ENCODE peak calls at places on chromosomes 6 and 20, in four cellular contexts. U, A, Z and B are unnamed samples.
A peak's percentile ranks its signal among the peaks of the same experiment; 100 is the strongest.

GRCh38 chr6:142326539-142326938 is 24.7 kb downstream of the ADGRG6 start:
- DNase-seq in U (no peak), A (no peak), Z (no peak), B (no peak)

GRCh38 chr6:86856937-86857563 is 80.3 kb upstream of the HTR1E start:
- DNase-seq in A (peak; percentile 25), U (peak; percentile 45), Z (peak; percentile 41), B (peak; percentile 59)

GRCh38 chr6:106609699-106610098 is 19.6 kb downstream of the RTN4IP1 start:
- DNase-seq in Z (no peak), U (peak; percentile 27), A (peak; percentile 36), B (peak; percentile 32)

GRCh38 chr6:37192669-37193068 is 22.7 kb downstream of the PIM1 start:
- DNase-seq in Z (no peak), A (no peak), U (no peak), B (no peak)

GRCh38 chr6:111818539-111819226 is 54.6 kb downstream of the FYN start:
- DNase-seq in Z (no peak), U (peak; percentile 90), A (no peak), B (no peak)

GRCh38 chr6:14664616-14665315 is 547.2 kb downstream of the CD83 start:
- DNase-seq in A (no peak), U (no peak), Z (no peak), B (no peak)

GRCh38 chr6:6910734-6911295 is 196.9 kb upstream of the RREB1 start:
- DNase-seq in U (no peak), A (no peak), Z (no peak), B (no peak)

GRCh38 chr6:15551798-15552197 is 111.0 kb downstream of the DTNBP1 start:
- DNase-seq in U (peak; percentile 47), Z (no peak), A (no peak), B (no peak)

GRCh38 chr20:36153754-36154695 is 515 bp upstream of the EPB41L1 start:
- DNase-seq in U (peak; percentile 54), A (peak; percentile 60), Z (peak; percentile 59), B (peak; percentile 73)

GRCh38 chr20:56217820-56218219 is 30.7 kb upstream of the MC3R start:
- DNase-seq in Z (no peak), U (no peak), A (no peak), B (no peak)

GRCh38 chr6:37875561-37876309 is 56.2 kb downstream of the ZFAND3 start:
- DNase-seq in A (no peak), Z (no peak), U (no peak), B (no peak)

GRCh38 chr6:130752292-130752691 is 74.9 kb upstream of the SMLR1 start:
- DNase-seq in A (no peak), U (peak; percentile 81), Z (no peak), B (no peak)

GRCh38 chr6:85464260-85464644 is 14.4 kb downstream of the NT5E start:
- DNase-seq in A (peak; percentile 58), U (peak; percentile 98), Z (peak; percentile 69), B (no peak)

GRCh38 chr20:52210037-52210990 is 18.7 kb upstream of the ZFP64 start:
- DNase-seq in A (no peak), Z (no peak), U (no peak), B (no peak)

GRCh38 chr20:34108616-34109174 is 3.3 kb downstream of the EIF2S2 start:
- DNase-seq in Z (no peak), A (no peak), U (no peak), B (no peak)

GRCh38 chr20:62148908-62149314 is 5.3 kb downstream of the SS18L1 start:
- DNase-seq in A (no peak), Z (no peak), U (no peak), B (no peak)

GRCh38 chr20:56897318-56897962 is 268.3 kb downstream of the TFAP2C start:
- DNase-seq in U (no peak), Z (no peak), A (no peak), B (no peak)

GRCh38 chr6:122604676-122605075 is 5.5 kb upstream of the PKIB start:
- DNase-seq in A (no peak), U (no peak), Z (no peak), B (no peak)

GRCh38 chr6:63764318-63764916 is 128.8 kb downstream of the PHF3 start:
- DNase-seq in Z (no peak), U (peak; percentile 35), A (peak; percentile 36), B (peak; percentile 29)

GRCh38 chr6:160293844-160294243 is 35.2 kb upstream of the SLC22A2 start:
- DNase-seq in A (no peak), Z (no peak), U (no peak), B (no peak)

GRCh38 chr6:38495922-38496635 is 143.7 kb downstream of the BTBD9 start:
- DNase-seq in A (no peak), U (no peak), Z (peak; percentile 23), B (no peak)

GRCh38 chr20:62345681-62346370 is 21.3 kb downstream of the LAMA5 start:
- DNase-seq in Z (no peak), A (no peak), U (no peak), B (no peak)

GRCh38 chr6:136923116-136923953 is 1.2 kb downstream of the SLC35D3 start:
- DNase-seq in U (no peak), A (no peak), Z (peak; percentile 33), B (no peak)

GRCh38 chr6:10316327-10316726 is 98.5 kb downstream of the TFAP2A start:
- DNase-seq in U (peak; percentile 89), A (no peak), Z (no peak), B (no peak)

GRCh38 chr6:35419431-35419830 is 32.7 kb upstream of the FANCE start:
- DNase-seq in A (peak; percentile 16), U (peak; percentile 91), Z (no peak), B (no peak)